ENCODE peak calls at places on chromosome 20, in six cellular contexts. F is cardiac muscle cell, D is A549, O is left ventricle myocardium inferior, R is SK-N-SH, L is transverse colon. N is an unnamed sample. For H3K4me1, the result is how much of the 10 kb centered on the place peaks cover.

GRCh38 chr20:57199656-57200405 is 66.6 kb downstream of the BMP7 start:
- DNase-seq in F (no peak), D (no peak), O (no peak), R (no peak), L (no peak), N (no peak)

GRCh38 chr20:709421-709820 is 33.8 kb upstream of the SCRT2 start:
- DNase-seq in F (peak), D (no peak), O (peak), R (peak), L (no peak), N (peak)

GRCh38 chr20:52748235-52748950 is 223.8 kb upstream of the TSHZ2 start:
- DNase-seq in F (peak), D (no peak), O (peak), R (peak), L (no peak), N (no peak)

GRCh38 chr20:57670288-57671071 is 39.3 kb downstream of the PMEPA1 start:
- DNase-seq in F (no peak), D (no peak), O (no peak), R (no peak), L (no peak), N (peak)

GRCh38 chr20:38843346-38843745 is 37.8 kb downstream of the PPP1R16B start:
- DNase-seq in F (no peak), D (no peak), O (no peak), R (no peak), L (no peak), N (no peak)

GRCh38 chr20:10551732-10552724 is 116.9 kb downstream of the SLX4IP start:
- DNase-seq in F (peak), D (no peak), O (no peak), R (no peak), L (no peak), N (no peak)

GRCh38 chr20:23116301-23117089 is 30.4 kb upstream of the CD93 start:
- DNase-seq in F (no peak), D (no peak), O (no peak), R (no peak), L (no peak), N (no peak)

GRCh38 chr20:20695250-20695816 is 17.1 kb downstream of the RALGAPA2 start:
- DNase-seq in F (no peak), D (no peak), O (no peak), R (no peak), L (no peak), N (no peak)

GRCh38 chr20:53413188-53413631 is 180.4 kb downstream of the ZNF217 start:
- DNase-seq in F (no peak), D (peak), O (no peak), R (no peak), L (peak), N (peak)

GRCh38 chr20:362271-363254 is 15.7 kb downstream of the NRSN2 start:
- DNase-seq in F (peak), D (peak), O (peak), R (peak), L (peak), N (peak)

GRCh38 chr20:35144694-35145093 is 2.4 kb downstream of the EDEM2 start:
- DNase-seq in F (no peak), D (no peak), O (no peak), R (no peak), L (no peak), N (no peak)

GRCh38 chr20:10040070-10040970 is 5.5 kb downstream of the ANKEF1 start:
- DNase-seq in F (peak), D (peak), O (no peak), R (no peak), L (no peak), N (no peak)

GRCh38 chr20:44650777-44651493 is 564 bp downstream of the ADA start:
- DNase-seq in F (peak), D (peak), O (peak), R (no peak), L (no peak), N (no peak)

GRCh38 chr20:20551409-20551808 is 161.0 kb downstream of the RALGAPA2 start:
- DNase-seq in F (no peak), D (no peak), O (no peak), R (peak), L (no peak), N (no peak)

GRCh38 chr20:43941476-43942212 is 27.0 kb downstream of the TOX2 start:
- DNase-seq in F (peak), D (peak), O (no peak), R (no peak), L (peak), N (no peak)

GRCh38 chr20:47274449-47275108 is 81.9 kb downstream of the ZMYND8 start:
- DNase-seq in F (peak), D (peak), O (no peak), R (no peak), L (no peak), N (no peak)

GRCh38 chr20:35599776-35600120 is 15.9 kb upstream of the SPAG4 start:
- DNase-seq in F (no peak), D (no peak), O (no peak), R (no peak), L (no peak), N (no peak)

GRCh38 chr20:11492391-11492790 is 425.3 kb upstream of the BTBD3 start:
- DNase-seq in F (no peak), D (no peak), O (no peak), R (no peak), L (no peak), N (no peak)

GRCh38 chr20:4998160-4998651 is 3.1 kb downstream of the SLC23A2 start:
- DNase-seq in F (no peak), D (peak), O (no peak), R (no peak), L (no peak), N (no peak)

GRCh38 chr20:17833036-17833674 is 133.4 kb downstream of the BANF2 start:
- DNase-seq in F (peak), D (no peak), O (no peak), R (no peak), L (no peak), N (no peak)

GRCh38 chr20:11544029-11544678 is 373.5 kb upstream of the BTBD3 start:
- DNase-seq in F (peak), D (peak), O (no peak), R (peak), L (peak), N (peak)

GRCh38 chr20:44435630-44436335 is 39.9 kb upstream of the TTPAL start:
- DNase-seq in F (no peak), D (peak), O (no peak), R (no peak), L (peak), N (no peak)

GRCh38 chr20:63007472-63007721 is 633 bp upstream of the BHLHE23 start:
- DNase-seq in F (no peak), D (no peak), O (no peak), R (no peak), L (no peak), N (no peak)
- H3K4me1 ChIP-seq in F (under half), D (under half), O (under half), R (under half), L (under half), N (under half)

GRCh38 chr20:62427172-62428007 is at the start of gene RBBP8NL:
- DNase-seq in F (no peak), D (no peak), O (no peak), R (no peak), L (peak), N (peak)
- H3K27ac ChIP-seq in F (no peak), D (no peak), O (no peak), R (no peak), L (peak), N (peak)

DNA sequence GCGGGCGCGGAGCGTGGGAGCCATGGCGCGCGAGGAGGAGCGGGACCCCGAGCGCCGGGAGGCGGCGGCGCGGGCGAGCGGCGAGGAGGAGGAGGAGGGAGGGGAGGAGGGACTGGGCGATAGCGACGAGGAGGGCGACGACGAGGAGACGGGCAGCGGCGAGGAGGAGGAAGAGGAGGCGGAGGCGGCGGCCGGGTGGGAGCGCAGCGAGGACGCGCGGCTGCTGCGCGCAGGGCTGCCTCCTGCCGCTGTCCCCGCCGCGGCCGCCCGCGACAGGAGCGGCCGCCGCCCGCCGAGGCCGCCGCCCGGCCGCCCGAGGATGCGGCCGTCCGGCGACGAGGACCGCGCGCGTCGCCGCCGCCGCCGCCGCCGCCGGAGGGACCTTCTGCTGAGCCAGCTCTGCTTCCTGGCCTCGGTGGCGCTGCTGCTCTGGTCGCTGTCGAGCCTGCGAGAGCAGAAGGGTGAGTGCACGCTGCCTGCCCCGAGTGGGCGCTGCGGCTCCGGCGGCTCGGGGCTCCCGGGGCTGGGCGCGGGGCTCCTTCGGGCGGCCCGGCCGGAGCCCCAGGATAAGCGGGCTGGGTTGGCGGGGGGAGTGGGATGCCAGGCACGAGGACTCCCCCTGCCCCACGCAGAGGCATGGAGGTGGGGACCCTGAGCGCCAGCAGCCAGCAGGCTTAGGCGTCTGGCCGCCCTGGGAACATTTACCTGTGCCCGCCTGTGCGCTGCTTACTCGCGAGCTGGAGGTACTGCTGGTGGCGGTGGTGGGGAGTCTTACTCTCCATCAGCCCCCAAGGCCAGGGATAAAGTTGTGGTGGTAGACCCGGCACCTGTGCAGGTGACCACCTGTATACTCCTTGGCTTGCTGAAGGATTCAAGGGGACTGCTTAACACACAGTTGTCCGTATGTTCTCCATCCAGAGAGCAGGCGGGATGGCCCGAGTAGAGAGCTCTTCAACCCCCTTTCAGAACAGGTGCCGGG is at the start of gene SLC24A3:
- DNase-seq in F (peak), D (peak), O (peak), R (peak), L (peak), N (peak)
- TF ChIP-seq CTCF in F (peak), D (peak), O (peak), R (no peak), L (peak), N (peak)

DNA sequence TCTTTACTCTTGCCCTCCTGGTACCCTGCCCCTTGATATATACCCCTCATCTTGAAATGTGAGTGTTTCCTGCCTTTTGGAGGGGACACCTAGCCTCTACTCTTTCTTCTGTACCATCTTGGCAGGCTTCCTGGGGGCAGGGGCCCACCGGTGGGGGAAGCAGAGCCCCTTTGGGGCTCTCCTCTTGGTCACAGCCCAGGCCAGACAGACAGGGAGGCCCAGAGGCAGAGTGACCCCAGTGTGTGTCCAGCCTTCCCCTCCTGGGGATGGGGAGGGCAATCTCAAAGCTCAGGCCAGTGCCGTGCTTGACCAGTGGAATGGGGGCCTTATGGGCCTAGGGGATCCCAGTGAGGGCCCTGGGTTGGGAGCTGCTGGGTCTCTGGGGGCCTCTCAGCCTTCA is 3.6 kb downstream of the ADAM33 start:
- DNase-seq in F (no peak), D (no peak), O (no peak), R (no peak), L (no peak), N (no peak)
- H3K4me1 ChIP-seq in F (under half), D (under half), O (under half), R (under half), L (under half), N (under half)

GRCh38 chr20:64226686-64227576 is 28.6 kb upstream of the PCMTD2 start:
- DNase-seq in F (no peak), D (no peak), O (no peak), R (no peak), L (no peak), N (no peak)

GRCh38 chr20:64224344-64225165 is 31.0 kb upstream of the PCMTD2 start:
- DNase-seq in F (peak), D (no peak), O (no peak), R (no peak), L (no peak), N (peak)

GRCh38 chr20:64228086-64228485 is 27.5 kb upstream of the PCMTD2 start:
- DNase-seq in F (no peak), D (no peak), O (no peak), R (no peak), L (no peak), N (no peak)

GRCh38 chr20:64225166-64225595 is 30.4 kb upstream of the PCMTD2 start:
- DNase-seq in F (no peak), D (no peak), O (no peak), R (no peak), L (no peak), N (no peak)

GRCh38 chr20:64225828-64226598 is 29.5 kb upstream of the PCMTD2 start:
- DNase-seq in F (no peak), D (no peak), O (no peak), R (no peak), L (no peak), N (no peak)
- H3K27ac ChIP-seq in F (no peak), D (no peak), O (no peak), R (no peak), L (no peak), N (no peak)

GRCh38 chr20:61841551-61841950 is 224.1 kb downstream of the TAF4 start:
- DNase-seq in F (no peak), D (no peak), O (no peak), R (no peak), L (no peak), N (no peak)
- TF ChIP-seq CTCF in F (no peak), D (no peak), O (no peak), R (no peak), L (no peak), N (no peak)